ENCODE peak calls at places on chromosomes 1 and 21, in nine cellular contexts. One of them, this sample, is unnamed.

GRCh38 chr21:29657228-29657989 is 282.4 kb downstream of the GRIK1 start:
- DNase-seq in thyroid gland: no peak
- DNase-seq in right lobe of liver: no peak
- DNase-seq in erythroblast: no peak
- DNase-seq in tibial nerve: no peak
- DNase-seq in GM12891: no peak
- DNase-seq in adrenal gland: no peak
- DNase-seq in body of pancreas: no peak
- DNase-seq in IMR-90: no peak
- DNase-seq in this sample: no peak

GRCh38 chr1:14980801-14981200 is 172.7 kb upstream of the TMEM51 start:
- DNase-seq in body of pancreas: no peak
- DNase-seq in right lobe of liver: no peak
- DNase-seq in IMR-90: peak
- DNase-seq in thyroid gland: no peak
- DNase-seq in GM12891: no peak
- DNase-seq in tibial nerve: no peak
- DNase-seq in erythroblast: no peak
- DNase-seq in adrenal gland: peak
- DNase-seq in this sample: no peak

GRCh38 chr1:236284291-236284711 is 2.5 kb upstream of the ERO1B start:
- DNase-seq in thyroid gland: no peak
- DNase-seq in tibial nerve: no peak
- DNase-seq in IMR-90: no peak
- DNase-seq in erythroblast: peak
- DNase-seq in GM12891: no peak
- DNase-seq in right lobe of liver: no peak
- DNase-seq in body of pancreas: no peak
- DNase-seq in adrenal gland: no peak
- DNase-seq in this sample: no peak

GRCh38 chr1:113870778-113871177 is 734 bp downstream of the PTPN22 start:
- DNase-seq in erythroblast: no peak
- DNase-seq in right lobe of liver: no peak
- DNase-seq in GM12891: no peak
- DNase-seq in IMR-90: no peak
- DNase-seq in adrenal gland: no peak
- DNase-seq in thyroid gland: no peak
- DNase-seq in body of pancreas: no peak
- DNase-seq in tibial nerve: no peak
- DNase-seq in this sample: no peak

GRCh38 chr1:109392037-109392787 is 5.5 kb downstream of the SORT1 start:
- DNase-seq in IMR-90: no peak
- DNase-seq in GM12891: no peak
- DNase-seq in thyroid gland: peak
- DNase-seq in body of pancreas: no peak
- DNase-seq in right lobe of liver: no peak
- DNase-seq in tibial nerve: no peak
- DNase-seq in erythroblast: no peak
- DNase-seq in adrenal gland: no peak
- DNase-seq in this sample: no peak

GRCh38 chr1:155893389-155894142 is 17.6 kb downstream of the RIT1 start:
- DNase-seq in GM12891: no peak
- DNase-seq in thyroid gland: no peak
- DNase-seq in tibial nerve: no peak
- DNase-seq in right lobe of liver: no peak
- DNase-seq in body of pancreas: no peak
- DNase-seq in IMR-90: peak
- DNase-seq in erythroblast: no peak
- DNase-seq in adrenal gland: peak
- DNase-seq in this sample: peak

GRCh38 chr1:241972703-241973375 is 15.3 kb downstream of the BECN2 start:
- DNase-seq in erythroblast: no peak
- DNase-seq in adrenal gland: no peak
- DNase-seq in GM12891: no peak
- DNase-seq in tibial nerve: no peak
- DNase-seq in body of pancreas: no peak
- DNase-seq in IMR-90: no peak
- DNase-seq in thyroid gland: no peak
- DNase-seq in right lobe of liver: no peak
- DNase-seq in this sample: peak

GRCh38 chr1:78387872-78388271 is 102.9 kb upstream of the PTGFR start:
- DNase-seq in adrenal gland: no peak
- DNase-seq in erythroblast: no peak
- DNase-seq in body of pancreas: no peak
- DNase-seq in IMR-90: no peak
- DNase-seq in GM12891: no peak
- DNase-seq in thyroid gland: no peak
- DNase-seq in right lobe of liver: no peak
- DNase-seq in tibial nerve: no peak
- DNase-seq in this sample: no peak

GRCh38 chr21:39502631-39503030 is 50.9 kb downstream of the SH3BGR start:
- DNase-seq in adrenal gland: no peak
- DNase-seq in IMR-90: no peak
- DNase-seq in erythroblast: no peak
- DNase-seq in tibial nerve: no peak
- DNase-seq in right lobe of liver: no peak
- DNase-seq in body of pancreas: no peak
- DNase-seq in GM12891: no peak
- DNase-seq in thyroid gland: no peak
- DNase-seq in this sample: no peak

GRCh38 chr21:42651515-42652401 is 1.7 kb upstream of the PDE9A start:
- DNase-seq in IMR-90: no peak
- DNase-seq in GM12891: no peak
- DNase-seq in erythroblast: no peak
- DNase-seq in thyroid gland: peak
- DNase-seq in right lobe of liver: peak
- DNase-seq in adrenal gland: no peak
- DNase-seq in body of pancreas: no peak
- DNase-seq in tibial nerve: no peak
- DNase-seq in this sample: no peak

GRCh38 chr21:26653431-26653830 is 80.3 kb upstream of the CYYR1 start:
- DNase-seq in GM12891: no peak
- DNase-seq in body of pancreas: no peak
- DNase-seq in adrenal gland: peak
- DNase-seq in right lobe of liver: no peak
- DNase-seq in IMR-90: no peak
- DNase-seq in thyroid gland: no peak
- DNase-seq in tibial nerve: no peak
- DNase-seq in erythroblast: no peak
- DNase-seq in this sample: no peak

GRCh38 chr1:160576430-160576829 is 2.9 kb downstream of the CD84 start:
- DNase-seq in thyroid gland: no peak
- DNase-seq in body of pancreas: no peak
- DNase-seq in IMR-90: no peak
- DNase-seq in right lobe of liver: no peak
- DNase-seq in GM12891: no peak
- DNase-seq in adrenal gland: no peak
- DNase-seq in erythroblast: peak
- DNase-seq in tibial nerve: no peak
- DNase-seq in this sample: no peak

GRCh38 chr1:42934111-42934510 is 24.6 kb downstream of the SLC2A1 start:
- DNase-seq in IMR-90: no peak
- DNase-seq in body of pancreas: no peak
- DNase-seq in right lobe of liver: no peak
- DNase-seq in tibial nerve: no peak
- DNase-seq in thyroid gland: peak
- DNase-seq in erythroblast: no peak
- DNase-seq in adrenal gland: no peak
- DNase-seq in GM12891: no peak
- DNase-seq in this sample: no peak

GRCh38 chr1:62437273-62437945 is 560 bp downstream of the USP1 start:
- DNase-seq in erythroblast: peak
- DNase-seq in GM12891: peak
- DNase-seq in right lobe of liver: peak
- DNase-seq in adrenal gland: no peak
- DNase-seq in tibial nerve: no peak
- DNase-seq in thyroid gland: no peak
- DNase-seq in body of pancreas: peak
- DNase-seq in IMR-90: no peak
- DNase-seq in this sample: no peak

GRCh38 chr1:206784471-206784903 is 12.2 kb upstream of the IL10 start:
- DNase-seq in tibial nerve: no peak
- DNase-seq in IMR-90: no peak
- DNase-seq in right lobe of liver: no peak
- DNase-seq in erythroblast: no peak
- DNase-seq in thyroid gland: no peak
- DNase-seq in adrenal gland: no peak
- DNase-seq in GM12891: no peak
- DNase-seq in body of pancreas: no peak
- DNase-seq in this sample: no peak

GRCh38 chr21:16424331-16424749 is 694.6 kb downstream of the USP25 start:
- DNase-seq in body of pancreas: no peak
- DNase-seq in erythroblast: no peak
- DNase-seq in GM12891: no peak
- DNase-seq in thyroid gland: no peak
- DNase-seq in tibial nerve: no peak
- DNase-seq in IMR-90: no peak
- DNase-seq in right lobe of liver: no peak
- DNase-seq in adrenal gland: no peak
- DNase-seq in this sample: no peak

GRCh38 chr1:89723144-89723543 is 90.2 kb downstream of the LRRC8C start:
- DNase-seq in tibial nerve: no peak
- DNase-seq in adrenal gland: no peak
- DNase-seq in IMR-90: no peak
- DNase-seq in body of pancreas: no peak
- DNase-seq in thyroid gland: no peak
- DNase-seq in right lobe of liver: no peak
- DNase-seq in erythroblast: no peak
- DNase-seq in GM12891: no peak
- DNase-seq in this sample: no peak
- TF ChIP-seq POLR2A in tibial nerve: no peak
- TF ChIP-seq POLR2A in adrenal gland: no peak
- TF ChIP-seq POLR2A in IMR-90: no peak
- TF ChIP-seq POLR2A in body of pancreas: no peak
- TF ChIP-seq POLR2A in thyroid gland: no peak
- TF ChIP-seq POLR2A in right lobe of liver: no peak
- TF ChIP-seq POLR2A in erythroblast: no peak
- TF ChIP-seq POLR2A in GM12891: no peak
- TF ChIP-seq POLR2A in this sample: no peak

GRCh38 chr1:198158766-198159589 is 2.2 kb downstream of the NEK7 start:
- DNase-seq in GM12891: peak
- DNase-seq in adrenal gland: peak
- DNase-seq in thyroid gland: peak
- DNase-seq in tibial nerve: peak
- DNase-seq in body of pancreas: peak
- DNase-seq in erythroblast: peak
- DNase-seq in right lobe of liver: peak
- DNase-seq in IMR-90: peak
- DNase-seq in this sample: peak
- TF ChIP-seq POLR2A in GM12891: peak
- TF ChIP-seq POLR2A in adrenal gland: peak
- TF ChIP-seq POLR2A in thyroid gland: no peak
- TF ChIP-seq POLR2A in tibial nerve: peak
- TF ChIP-seq POLR2A in body of pancreas: peak
- TF ChIP-seq POLR2A in erythroblast: peak
- TF ChIP-seq POLR2A in right lobe of liver: peak
- TF ChIP-seq POLR2A in IMR-90: peak
- TF ChIP-seq POLR2A in this sample: peak

GRCh38 chr1:20661235-20662109 is at the start of gene DDOST:
- DNase-seq in IMR-90: peak
- DNase-seq in body of pancreas: peak
- DNase-seq in adrenal gland: peak
- DNase-seq in right lobe of liver: peak
- DNase-seq in erythroblast: peak
- DNase-seq in thyroid gland: peak
- DNase-seq in GM12891: peak
- DNase-seq in tibial nerve: peak
- DNase-seq in this sample: peak
- TF ChIP-seq POLR2A in IMR-90: peak
- TF ChIP-seq POLR2A in body of pancreas: no peak
- TF ChIP-seq POLR2A in adrenal gland: peak
- TF ChIP-seq POLR2A in right lobe of liver: peak
- TF ChIP-seq POLR2A in erythroblast: peak
- TF ChIP-seq POLR2A in thyroid gland: no peak
- TF ChIP-seq POLR2A in GM12891: peak
- TF ChIP-seq POLR2A in tibial nerve: no peak
- TF ChIP-seq POLR2A in this sample: peak

DNA sequence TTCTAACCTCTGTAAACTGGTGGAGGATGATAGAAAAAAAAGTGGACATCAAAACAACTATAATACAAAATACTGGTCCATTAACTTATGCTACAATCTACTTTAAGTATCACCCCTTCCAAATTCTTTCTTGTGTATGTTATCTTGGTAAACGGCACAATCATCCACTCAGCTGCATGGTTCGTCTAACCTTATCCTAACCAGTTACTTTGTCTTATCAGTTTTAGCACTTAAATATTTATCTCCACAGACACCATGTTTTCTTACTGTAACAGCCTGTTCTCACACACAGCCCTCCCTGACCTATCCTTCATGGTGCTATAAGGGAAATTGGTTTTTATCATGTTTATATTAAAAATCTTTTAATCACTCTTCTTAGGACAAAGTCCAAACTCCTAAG is 157.2 kb downstream of the PTGER3 start:
- DNase-seq in right lobe of liver: no peak
- DNase-seq in tibial nerve: no peak
- DNase-seq in IMR-90: no peak
- DNase-seq in GM12891: no peak
- DNase-seq in thyroid gland: no peak
- DNase-seq in adrenal gland: no peak
- DNase-seq in body of pancreas: no peak
- DNase-seq in erythroblast: peak
- DNase-seq in this sample: no peak
- TF ChIP-seq POLR2A in right lobe of liver: no peak
- TF ChIP-seq POLR2A in tibial nerve: no peak
- TF ChIP-seq POLR2A in IMR-90: no peak
- TF ChIP-seq POLR2A in GM12891: no peak
- TF ChIP-seq POLR2A in thyroid gland: no peak
- TF ChIP-seq POLR2A in adrenal gland: no peak
- TF ChIP-seq POLR2A in body of pancreas: no peak
- TF ChIP-seq POLR2A in erythroblast: no peak
- TF ChIP-seq POLR2A in this sample: no peak

DNA sequence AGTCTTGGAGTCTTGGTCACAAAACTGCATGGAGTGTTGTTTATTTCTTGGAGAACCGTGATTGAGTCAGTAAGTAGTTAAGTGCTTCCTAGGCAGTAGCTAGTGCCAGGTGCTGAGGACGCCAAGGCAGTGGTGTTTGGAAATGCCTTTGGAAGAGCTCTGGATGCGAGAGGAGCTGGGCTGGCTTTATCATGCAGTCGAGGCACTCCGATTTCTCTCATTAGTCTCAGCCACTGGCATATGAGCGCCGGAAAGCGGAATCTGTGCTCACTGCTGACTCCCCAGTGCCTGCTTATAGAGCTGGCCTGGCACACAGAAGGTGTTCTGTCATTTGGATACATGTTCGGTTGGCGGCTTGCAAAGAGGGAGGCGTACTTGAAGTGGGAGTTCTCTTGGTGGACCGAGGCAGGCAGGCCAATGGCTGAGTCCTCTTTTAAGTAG is 3.6 kb downstream of the TENT5C start:
- DNase-seq in thyroid gland: peak
- DNase-seq in right lobe of liver: no peak
- DNase-seq in tibial nerve: no peak
- DNase-seq in body of pancreas: peak
- DNase-seq in erythroblast: peak
- DNase-seq in adrenal gland: no peak
- DNase-seq in GM12891: no peak
- DNase-seq in IMR-90: peak
- DNase-seq in this sample: no peak
- TF ChIP-seq POLR2A in thyroid gland: no peak
- TF ChIP-seq POLR2A in right lobe of liver: no peak
- TF ChIP-seq POLR2A in tibial nerve: no peak
- TF ChIP-seq POLR2A in body of pancreas: no peak
- TF ChIP-seq POLR2A in erythroblast: no peak
- TF ChIP-seq POLR2A in adrenal gland: no peak
- TF ChIP-seq POLR2A in GM12891: no peak
- TF ChIP-seq POLR2A in IMR-90: no peak
- TF ChIP-seq POLR2A in this sample: no peak

This sample was measured in H54.